ENCODE peak calls at places on chromosomes 1 and 21, in four cellular contexts. L, C, B and U are unnamed samples. For H3K27me3, the result is how much of the 10 kb centered on the place peaks cover.

GRCh38 chr1:154446292-154446691 is 41.1 kb downstream of the IL6R start:
- DNase-seq in C (peak), L (no peak), B (peak), U (no peak)

GRCh38 chr1:54973205-54973921 is 7.1 kb upstream of the TMEM61 start:
- DNase-seq in L (peak), B (peak), C (peak), U (no peak)

GRCh38 chr21:18987515-18988026 is 584.0 kb upstream of the TMPRSS15 start:
- DNase-seq in L (no peak), C (no peak), B (no peak), U (no peak)

GRCh38 chr1:42692461-42692860 is 10.2 kb downstream of the YBX1 start:
- DNase-seq in L (no peak), C (no peak), B (no peak), U (peak)

GRCh38 chr1:91889717-91890459 is 3.9 kb upstream of the TGFBR3 start:
- DNase-seq in L (no peak), B (peak), C (no peak), U (peak)

GRCh38 chr1:235882816-235883215 is 16.1 kb upstream of the LYST start:
- DNase-seq in B (peak), L (no peak), C (no peak), U (no peak)

GRCh38 chr1:59139396-59139795 is 157.5 kb upstream of the FGGY start:
- DNase-seq in L (peak), B (no peak), C (no peak), U (peak)

GRCh38 chr1:152663098-152663497 is at the start of gene LCE2D:
- DNase-seq in C (no peak), B (no peak), L (no peak), U (no peak)

GRCh38 chr21:37737996-37738395 is 178.3 kb downstream of the KCNJ6 start:
- DNase-seq in C (no peak), B (no peak), L (no peak), U (no peak)
- H3K27me3 ChIP-seq in C (under half), B (under half), L (under half), U (under half)

GRCh38 chr1:102891868-102892625 is 216.3 kb downstream of the COL11A1 start:
- DNase-seq in L (no peak), C (peak), B (peak), U (no peak)

GRCh38 chr1:102896286-102896685 is 212.0 kb downstream of the COL11A1 start:
- DNase-seq in C (no peak), L (no peak), B (no peak), U (no peak)

GRCh38 chr1:102897537-102897936 is 210.8 kb downstream of the COL11A1 start:
- DNase-seq in L (no peak), B (peak), C (peak), U (peak)

GRCh38 chr1:102899935-102900334 is 208.4 kb downstream of the COL11A1 start:
- DNase-seq in C (no peak), B (no peak), L (no peak), U (no peak)

GRCh38 chr1:102896771-102897170 is 211.6 kb downstream of the COL11A1 start:
- DNase-seq in L (no peak), C (no peak), B (no peak), U (no peak)
- H2AFZ ChIP-seq in L (no peak), C (no peak), B (no peak), U (no peak)

DNA sequence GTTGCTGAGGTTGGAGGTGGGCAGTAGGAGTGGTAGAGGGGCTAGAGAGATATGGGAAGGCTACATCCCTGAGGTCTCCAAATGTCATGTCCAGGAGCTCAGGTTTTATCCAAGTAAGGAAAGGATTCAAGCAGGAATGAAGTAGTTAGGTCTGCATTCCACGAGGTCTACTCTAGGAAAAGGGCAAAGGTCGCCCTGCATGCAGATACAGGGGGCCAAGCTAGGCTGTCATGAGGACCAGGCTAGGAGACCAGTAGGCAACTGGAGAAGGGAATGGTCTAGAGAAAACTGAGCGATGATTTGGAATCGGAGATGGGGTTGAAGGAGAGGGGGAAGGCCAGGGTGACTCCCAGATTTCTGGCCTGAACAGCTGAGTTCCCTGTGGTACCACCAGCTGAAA is 48.7 kb downstream of the IRF2BP2 start:
- DNase-seq in L (no peak), B (no peak), C (no peak), U (no peak)
- H3K27me3 ChIP-seq in L (under half), B (under half), C (under half), U (under half)

GRCh38 chr1:19493547-19493946 is 8.2 kb upstream of the CAPZB start:
- DNase-seq in L (no peak), B (no peak), C (no peak), U (no peak)

GRCh38 chr1:19495816-19496528 is 10.6 kb upstream of the CAPZB start:
- DNase-seq in C (no peak), L (no peak), B (peak), U (no peak)

GRCh38 chr1:19496529-19496877 is 11.2 kb upstream of the CAPZB start:
- DNase-seq in C (no peak), B (no peak), L (no peak), U (no peak)

DNA sequence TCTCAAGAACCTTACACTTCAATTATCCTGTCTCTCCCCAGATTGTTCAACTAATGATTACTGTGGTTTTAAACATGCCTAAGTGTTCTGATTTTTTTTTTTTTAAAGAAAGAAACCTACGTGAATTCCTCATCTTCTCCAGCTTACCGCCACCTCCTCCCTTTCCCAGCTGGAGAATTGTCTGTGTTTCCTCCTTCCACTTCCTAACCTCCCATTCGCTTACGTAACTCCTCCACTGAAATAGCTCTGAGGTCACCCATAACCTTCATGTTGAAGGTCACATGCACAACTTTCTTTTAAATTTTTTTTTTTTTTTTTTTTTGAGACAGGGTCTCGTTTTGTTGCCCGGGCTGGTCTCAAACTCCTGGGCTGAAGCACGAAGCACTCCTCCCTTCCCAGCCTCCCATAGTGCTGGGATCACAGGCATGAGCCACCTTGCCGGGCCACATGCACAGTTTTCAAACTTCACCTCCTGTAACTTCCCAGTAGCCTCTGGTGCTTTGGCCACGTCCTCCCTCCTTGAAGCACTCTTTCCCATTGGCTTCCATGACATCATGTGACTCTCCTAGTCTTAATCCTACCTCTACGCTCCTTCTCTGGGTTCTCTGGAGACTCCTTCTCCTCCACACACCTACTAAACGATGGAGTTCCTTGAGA is 9.8 kb upstream of the CAPZB start:
- DNase-seq in L (no peak), B (no peak), C (peak), U (no peak)
- H2AFZ ChIP-seq in L (no peak), B (no peak), C (no peak), U (no peak)

GRCh38 chr1:165112260-165112659 is 244.3 kb downstream of the LMX1A start:
- DNase-seq in B (no peak), L (no peak), C (no peak), U (no peak)

GRCh38 chr1:165114889-165115285 is 241.6 kb downstream of the LMX1A start:
- DNase-seq in L (no peak), C (no peak), B (no peak), U (no peak)

GRCh38 chr1:165116732-165117131 is 239.8 kb downstream of the LMX1A start:
- DNase-seq in C (peak), B (peak), L (peak), U (peak)

GRCh38 chr1:165114022-165114888 is 242.3 kb downstream of the LMX1A start:
- DNase-seq in B (peak), C (peak), L (peak), U (peak)

DNA sequence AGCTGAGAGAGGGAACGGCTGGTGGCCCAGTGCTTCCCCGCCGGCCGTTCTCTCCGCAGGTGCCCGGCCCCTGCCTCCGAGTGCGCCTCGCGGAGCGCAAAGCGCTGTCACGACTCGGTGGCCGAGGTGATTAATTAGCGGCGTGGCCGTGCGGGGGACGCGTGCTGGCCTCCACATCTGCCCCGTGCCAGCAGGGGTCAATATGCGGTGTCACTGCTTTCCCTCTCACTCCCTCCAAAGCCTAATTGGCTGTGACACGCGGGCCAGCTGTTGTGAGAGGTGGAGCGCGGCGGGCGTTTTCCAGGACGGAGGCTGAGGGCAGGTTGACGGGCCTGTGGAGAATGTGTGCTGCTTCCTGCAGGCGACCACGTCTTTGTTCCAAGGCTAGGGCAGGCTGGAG is 239.0 kb downstream of the LMX1A start:
- DNase-seq in C (no peak), B (peak), L (no peak), U (no peak)
- H3K27me3 ChIP-seq in C (under half), B (under half), L (under half), U (under half)

GRCh38 chr1:111506561-111506960 is 3.1 kb upstream of the ADORA3 start:
- DNase-seq in B (no peak), C (no peak), L (no peak), U (no peak)
- H2AFZ ChIP-seq in B (no peak), C (no peak), L (no peak), U (no peak)

DNA sequence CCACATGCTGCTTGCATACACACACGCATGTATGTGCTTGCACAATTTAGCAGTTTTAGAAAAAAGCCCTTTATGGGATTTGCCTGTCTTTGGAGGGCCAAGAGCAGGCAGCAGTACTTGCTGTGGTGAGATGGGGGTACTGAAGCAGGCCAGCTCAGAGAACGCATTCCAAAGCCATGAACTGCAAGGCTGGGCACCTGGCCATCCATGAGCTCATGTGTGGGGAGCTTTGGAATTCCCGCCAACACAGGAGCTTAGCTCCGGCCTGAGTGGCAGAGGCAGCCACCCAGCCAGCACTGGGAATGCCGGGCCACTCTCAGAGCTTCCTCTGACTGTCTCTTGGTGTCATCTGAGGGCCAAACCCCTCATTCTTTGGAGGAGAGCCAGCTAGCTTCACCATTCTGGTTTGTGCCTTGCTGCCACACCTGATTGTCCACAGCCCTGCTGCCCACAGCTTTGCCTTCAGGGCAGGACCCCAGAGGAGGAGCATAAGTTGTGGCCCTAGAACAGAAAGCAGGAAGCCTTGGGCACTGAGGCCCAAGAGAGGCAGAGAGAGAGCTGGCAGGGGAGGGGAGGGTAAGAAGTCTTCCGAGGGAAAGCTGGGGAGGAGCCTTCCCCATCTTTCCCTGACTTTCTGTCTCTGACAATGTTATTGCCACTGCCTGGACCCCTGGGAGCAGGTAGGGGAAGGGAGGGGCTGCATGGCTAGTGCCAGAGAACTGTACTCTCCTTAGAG is 92.1 kb upstream of the POU3F1 start:
- DNase-seq in B (peak), C (peak), L (peak), U (peak)
- H3K27me3 ChIP-seq in B (under half), C (under half), L (under half), U (under half)

GRCh38 chr1:16011936-16012589 is 5.8 kb downstream of the HSPB7 start:
- DNase-seq in B (no peak), C (no peak), L (no peak), U (no peak)
- H2AFZ ChIP-seq in B (no peak), C (no peak), L (peak), U (no peak)

DNA sequence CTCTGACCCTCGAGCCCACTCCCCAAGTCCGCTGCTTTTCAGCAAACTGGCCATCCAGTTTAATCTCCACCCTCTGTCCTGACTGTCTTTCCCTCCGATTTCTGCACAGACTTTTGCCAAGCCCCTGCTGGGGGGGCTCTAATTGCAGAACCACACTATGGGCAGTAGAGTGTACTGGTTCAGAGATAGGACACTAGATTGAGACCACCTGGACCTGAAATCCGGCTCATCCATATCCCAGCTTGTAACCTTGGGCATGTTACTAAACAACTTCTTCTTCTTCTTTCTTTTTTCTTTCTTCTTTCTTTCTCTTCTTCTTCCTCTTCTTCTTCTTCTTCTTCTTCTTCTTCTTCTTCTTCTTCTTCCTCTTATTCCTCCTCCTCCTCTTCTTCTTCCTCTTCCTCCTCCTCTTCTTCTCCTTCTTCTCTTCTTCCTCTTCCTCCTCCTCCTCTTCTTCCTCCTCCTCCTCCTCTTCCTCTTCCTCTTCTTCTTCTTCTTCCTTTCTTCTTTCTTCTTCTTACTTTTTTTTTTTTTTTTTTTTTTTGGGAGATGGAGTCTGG is 7.7 kb downstream of the LRRC71 start:
- DNase-seq in B (no peak), L (no peak), C (no peak), U (no peak)
- H3K27me3 ChIP-seq in B (under half), L (under half), C (half or more), U (under half)

DNA sequence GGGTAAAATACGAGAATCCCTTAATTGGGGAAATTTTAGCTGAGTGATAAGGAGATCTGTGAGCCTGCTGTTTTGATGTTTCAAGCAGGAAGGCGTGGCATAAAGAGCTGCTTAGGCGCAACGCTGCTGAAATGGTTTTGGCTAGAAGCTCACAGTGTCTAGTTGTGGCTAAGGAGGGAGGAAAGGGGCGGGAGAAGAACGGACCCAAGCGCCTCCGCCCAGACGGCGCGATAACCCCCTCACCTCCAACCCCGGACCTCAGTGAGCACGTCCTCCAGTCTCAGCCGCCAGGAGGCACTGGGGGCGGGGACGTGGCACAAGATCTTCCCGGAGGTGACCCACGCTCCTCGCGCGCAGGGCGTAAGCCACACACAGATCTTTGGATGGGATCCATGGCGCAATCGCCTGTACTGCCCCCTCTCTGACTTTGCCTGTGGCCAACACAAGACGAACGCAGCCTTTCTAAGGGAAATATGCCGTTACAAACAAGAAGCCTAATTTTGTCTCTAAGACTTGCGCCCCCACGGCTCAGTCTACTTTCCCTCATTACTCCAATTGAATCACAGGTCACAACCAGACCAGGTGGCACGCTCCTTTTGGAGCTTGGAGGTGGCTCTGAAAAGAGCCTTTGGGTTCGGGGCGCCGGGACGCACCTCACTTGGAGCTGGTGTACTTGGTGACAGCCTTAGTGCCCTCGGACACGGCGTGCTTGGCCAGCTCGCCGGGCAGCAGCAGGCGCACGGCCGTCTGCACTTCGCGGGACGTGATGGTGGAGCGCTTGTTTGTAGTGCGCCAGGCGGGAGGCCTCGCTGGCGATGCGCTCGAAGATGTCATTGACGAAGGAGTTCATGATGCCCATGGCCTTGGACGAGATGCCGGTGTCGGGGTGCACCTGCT is 23.4 kb upstream of the RNF187 start:
- DNase-seq in B (no peak), C (peak), L (peak), U (no peak)
- H2AFZ ChIP-seq in B (peak), C (no peak), L (peak), U (peak)